ENCODE peak calls at places on chromosomes 13 and 19, in nine cellular contexts. X, N, S, C, G, P, U, V and M are unnamed samples.

GRCh38 chr13:52707375-52707774 is 32.2 kb downstream of the CNMD start:
- DNase-seq in X (peak), N (no peak), S (no peak), C (no peak), G (no peak), P (no peak), U (peak), V (no peak), M (no peak)

GRCh38 chr19:54333586-54334298 is 5.2 kb downstream of the LILRA4 start:
- DNase-seq in X (no peak), N (no peak), S (no peak), C (no peak), G (no peak), P (no peak), U (no peak), V (no peak), M (no peak)

GRCh38 chr19:18940791-18941627 is at the start of gene HOMER3:
- DNase-seq in X (peak), N (peak), S (no peak), C (peak), G (peak), P (peak), U (peak), V (peak), M (no peak)

GRCh38 chr13:46469064-46469463 is 82.0 kb upstream of the RUBCNL start:
- DNase-seq in X (no peak), N (no peak), S (no peak), C (no peak), G (no peak), P (no peak), U (peak), V (no peak), M (no peak)

GRCh38 chr19:15129856-15130580 is 22.8 kb downstream of the SYDE1 start:
- DNase-seq in X (no peak), N (no peak), S (peak), C (no peak), G (no peak), P (no peak), U (no peak), V (no peak), M (no peak)

GRCh38 chr13:48853381-48854102 is 122.2 kb upstream of the FNDC3A start:
- DNase-seq in X (peak), N (no peak), S (no peak), C (no peak), G (no peak), P (no peak), U (no peak), V (no peak), M (no peak)

GRCh38 chr19:28498404-28498976 is 714.5 kb downstream of the UQCRFS1 start:
- DNase-seq in X (no peak), N (no peak), S (no peak), C (no peak), G (no peak), P (no peak), U (no peak), V (no peak), M (no peak)

GRCh38 chr19:1956868-1957492 is 16.0 kb downstream of the CSNK1G2 start:
- DNase-seq in X (no peak), N (no peak), S (no peak), C (no peak), G (no peak), P (no peak), U (no peak), V (no peak), M (no peak)

GRCh38 chr19:15811476-15811875 is 4.0 kb downstream of the OR10H1 start:
- DNase-seq in X (no peak), N (no peak), S (no peak), C (no peak), G (no peak), P (no peak), U (no peak), V (no peak), M (no peak)

GRCh38 chr19:55693336-55693974 is 18.4 kb downstream of the EPN1 start:
- DNase-seq in X (no peak), N (no peak), S (no peak), C (no peak), G (no peak), P (no peak), U (no peak), V (no peak), M (peak)

GRCh38 chr13:74214321-74214720 is 80.1 kb upstream of the KLF12 start:
- DNase-seq in X (no peak), N (no peak), S (no peak), C (no peak), G (no peak), P (no peak), U (no peak), V (no peak), M (no peak)

GRCh38 chr13:34654682-34655081 is 287.4 kb upstream of the NBEA start:
- DNase-seq in X (no peak), N (no peak), S (no peak), C (no peak), G (no peak), P (no peak), U (no peak), V (no peak), M (no peak)

GRCh38 chr13:70253411-70253810 is 145.2 kb upstream of the KLHL1 start:
- DNase-seq in X (no peak), N (no peak), S (peak), C (peak), G (no peak), P (no peak), U (no peak), V (no peak), M (no peak)

GRCh38 chr19:48509467-48510194 is 2.0 kb downstream of the LMTK3 start:
- DNase-seq in X (no peak), N (no peak), S (no peak), C (no peak), G (no peak), P (no peak), U (no peak), V (no peak), M (no peak)

GRCh38 chr13:113187263-113187669 is 21.2 kb downstream of the PCID2 start:
- DNase-seq in X (no peak), N (no peak), S (peak), C (peak), G (no peak), P (no peak), U (peak), V (peak), M (no peak)

GRCh38 chr13:113283904-113284303 is 13.1 kb upstream of the LAMP1 start:
- DNase-seq in X (no peak), N (no peak), S (peak), C (no peak), G (no peak), P (no peak), U (no peak), V (no peak), M (no peak)

GRCh38 chr13:44160549-44161278 is 212.9 kb upstream of the SERP2 start:
- DNase-seq in X (no peak), N (peak), S (peak), C (no peak), G (no peak), P (no peak), U (no peak), V (no peak), M (no peak)

GRCh38 chr19:39174558-39175544 is 21.9 kb upstream of the NCCRP1 start:
- DNase-seq in X (no peak), N (no peak), S (no peak), C (no peak), G (no peak), P (no peak), U (no peak), V (no peak), M (no peak)

GRCh38 chr13:50460366-50460765 is 383.1 kb downstream of the DLEU7 start:
- DNase-seq in X (no peak), N (no peak), S (no peak), C (no peak), G (no peak), P (no peak), U (no peak), V (no peak), M (no peak)

GRCh38 chr19:18894254-18895037 is 1.5 kb downstream of the CERS1 start:
- DNase-seq in X (no peak), N (peak), S (no peak), C (no peak), G (peak), P (no peak), U (no peak), V (no peak), M (no peak)

GRCh38 chr19:48752511-48753365 is at the start of gene FUT1:
- DNase-seq in X (peak), N (peak), S (peak), C (no peak), G (no peak), P (no peak), U (peak), V (no peak), M (no peak)

GRCh38 chr19:56105090-56105701 is 15.9 kb downstream of the ZNF787 start:
- DNase-seq in X (no peak), N (no peak), S (peak), C (no peak), G (peak), P (peak), U (no peak), V (peak), M (no peak)

GRCh38 chr13:30726192-30726591 is 9.2 kb upstream of the ALOX5AP start:
- DNase-seq in X (no peak), N (no peak), S (no peak), C (no peak), G (no peak), P (no peak), U (no peak), V (no peak), M (no peak)

GRCh38 chr19:45098521-45099464 is 5.8 kb downstream of the PPP1R37 start:
- DNase-seq in X (no peak), N (no peak), S (no peak), C (no peak), G (no peak), P (no peak), U (no peak), V (no peak), M (no peak)

GRCh38 chr19:13763300-13763699 is 1.0 kb upstream of the MRI1 start:
- DNase-seq in X (no peak), N (no peak), S (no peak), C (no peak), G (no peak), P (no peak), U (no peak), V (no peak), M (no peak)

GRCh38 chr13:42275098-42275471 is 3.1 kb downstream of the AKAP11 start:
- DNase-seq in X (peak), N (peak), S (no peak), C (no peak), G (no peak), P (no peak), U (no peak), V (no peak), M (no peak)